ENCODE peak calls at places on chromosomes 4 and X, in nine cellular contexts. One of them, this sample, is unnamed.

GRCh38 chr4:133275246-133275645 is 126.2 kb downstream of the PCDH10 start:
- DNase-seq in GM23338: no peak
- DNase-seq in MM.1S: no peak
- DNase-seq in fibroblast of lung: no peak
- DNase-seq in astrocyte: no peak
- DNase-seq in IMR-90: no peak
- DNase-seq in HCT116: no peak
- DNase-seq in Karpas-422: no peak
- DNase-seq in K562: no peak
- DNase-seq in this sample: no peak

GRCh38 chr4:6469898-6470501 is 2.4 kb downstream of the PPP2R2C start:
- DNase-seq in GM23338: no peak
- DNase-seq in MM.1S: no peak
- DNase-seq in fibroblast of lung: no peak
- DNase-seq in astrocyte: no peak
- DNase-seq in IMR-90: no peak
- DNase-seq in HCT116: no peak
- DNase-seq in Karpas-422: no peak
- DNase-seq in K562: no peak
- DNase-seq in this sample: no peak

GRCh38 chr4:144411119-144411518 is 234.8 kb upstream of the HHIP start:
- DNase-seq in GM23338: no peak
- DNase-seq in MM.1S: no peak
- DNase-seq in fibroblast of lung: no peak
- DNase-seq in astrocyte: no peak
- DNase-seq in IMR-90: no peak
- DNase-seq in HCT116: no peak
- DNase-seq in Karpas-422: no peak
- DNase-seq in K562: no peak
- DNase-seq in this sample: no peak

GRCh38 chr4:1381181-1381621 is 25.0 kb downstream of the NKX1-1 start:
- DNase-seq in GM23338: no peak
- DNase-seq in MM.1S: no peak
- DNase-seq in fibroblast of lung: no peak
- DNase-seq in astrocyte: no peak
- DNase-seq in IMR-90: no peak
- DNase-seq in HCT116: no peak
- DNase-seq in Karpas-422: no peak
- DNase-seq in K562: no peak
- DNase-seq in this sample: no peak

GRCh38 chrX:123087326-123087725 is 96.8 kb upstream of the GRIA3 start:
- DNase-seq in GM23338: no peak
- DNase-seq in MM.1S: no peak
- DNase-seq in fibroblast of lung: no peak
- DNase-seq in astrocyte: peak; percentile 12
- DNase-seq in IMR-90: no peak
- DNase-seq in HCT116: no peak
- DNase-seq in Karpas-422: no peak
- DNase-seq in K562: no peak
- DNase-seq in this sample: peak; percentile 73

GRCh38 chr4:15774020-15774420 is 4.1 kb upstream of the CD38 start:
- DNase-seq in GM23338: no peak
- DNase-seq in MM.1S: no peak
- DNase-seq in fibroblast of lung: no peak
- DNase-seq in astrocyte: no peak
- DNase-seq in IMR-90: no peak
- DNase-seq in HCT116: no peak
- DNase-seq in Karpas-422: no peak
- DNase-seq in K562: no peak
- DNase-seq in this sample: peak; percentile 46

GRCh38 chr4:113961322-113961698 is 18.1 kb downstream of the ARSJ start:
- DNase-seq in GM23338: no peak
- DNase-seq in MM.1S: no peak
- DNase-seq in fibroblast of lung: peak; percentile 85
- DNase-seq in astrocyte: peak; percentile 62
- DNase-seq in IMR-90: peak; percentile 84
- DNase-seq in HCT116: no peak
- DNase-seq in Karpas-422: no peak
- DNase-seq in K562: no peak
- DNase-seq in this sample: peak; percentile 63

GRCh38 chrX:46710425-46710824 is 48.5 kb downstream of the SLC9A7 start:
- DNase-seq in GM23338: peak; percentile 11
- DNase-seq in MM.1S: no peak
- DNase-seq in fibroblast of lung: no peak
- DNase-seq in astrocyte: peak; percentile 72
- DNase-seq in IMR-90: peak; percentile 62
- DNase-seq in HCT116: no peak
- DNase-seq in Karpas-422: no peak
- DNase-seq in K562: no peak
- DNase-seq in this sample: peak; percentile 41

GRCh38 chr4:30717208-30718020 is 2.8 kb upstream of the PCDH7 start:
- DNase-seq in GM23338: peak; percentile 83
- DNase-seq in MM.1S: peak; percentile 88
- DNase-seq in fibroblast of lung: peak; percentile 78
- DNase-seq in astrocyte: peak; percentile 78
- DNase-seq in IMR-90: peak; percentile 70
- DNase-seq in HCT116: no peak
- DNase-seq in Karpas-422: no peak
- DNase-seq in K562: no peak
- DNase-seq in this sample: peak; percentile 70

GRCh38 chrX:37320541-37321203 is 28.5 kb upstream of the PRRG1 start:
- DNase-seq in GM23338: no peak
- DNase-seq in MM.1S: no peak
- DNase-seq in fibroblast of lung: no peak
- DNase-seq in astrocyte: no peak
- DNase-seq in IMR-90: no peak
- DNase-seq in HCT116: no peak
- DNase-seq in Karpas-422: no peak
- DNase-seq in K562: no peak
- DNase-seq in this sample: no peak

GRCh38 chrX:1306909-1307625 is 29.5 kb upstream of the IL3RA start:
- DNase-seq in GM23338: peak; percentile 44
- DNase-seq in MM.1S: no peak
- DNase-seq in fibroblast of lung: no peak
- DNase-seq in astrocyte: no peak
- DNase-seq in IMR-90: no peak
- DNase-seq in HCT116: no peak
- DNase-seq in Karpas-422: peak; percentile 49
- DNase-seq in K562: no peak
- DNase-seq in this sample: no peak

GRCh38 chrX:16445166-16445752 is 204.7 kb upstream of the S100G start:
- DNase-seq in GM23338: peak; percentile 60
- DNase-seq in MM.1S: peak; percentile 38
- DNase-seq in fibroblast of lung: peak; percentile 30
- DNase-seq in astrocyte: peak; percentile 16
- DNase-seq in IMR-90: peak; percentile 47
- DNase-seq in HCT116: peak; percentile 22
- DNase-seq in Karpas-422: peak; percentile 81
- DNase-seq in K562: peak; percentile 24
- DNase-seq in this sample: peak; percentile 41

GRCh38 chr4:78551420-78552351 is at the start of gene ANXA3:
- DNase-seq in GM23338: peak; percentile 89
- DNase-seq in MM.1S: no peak
- DNase-seq in fibroblast of lung: no peak
- DNase-seq in astrocyte: no peak
- DNase-seq in IMR-90: no peak
- DNase-seq in HCT116: no peak
- DNase-seq in Karpas-422: no peak
- DNase-seq in K562: peak; percentile 67
- DNase-seq in this sample: peak; percentile 44

DNA sequence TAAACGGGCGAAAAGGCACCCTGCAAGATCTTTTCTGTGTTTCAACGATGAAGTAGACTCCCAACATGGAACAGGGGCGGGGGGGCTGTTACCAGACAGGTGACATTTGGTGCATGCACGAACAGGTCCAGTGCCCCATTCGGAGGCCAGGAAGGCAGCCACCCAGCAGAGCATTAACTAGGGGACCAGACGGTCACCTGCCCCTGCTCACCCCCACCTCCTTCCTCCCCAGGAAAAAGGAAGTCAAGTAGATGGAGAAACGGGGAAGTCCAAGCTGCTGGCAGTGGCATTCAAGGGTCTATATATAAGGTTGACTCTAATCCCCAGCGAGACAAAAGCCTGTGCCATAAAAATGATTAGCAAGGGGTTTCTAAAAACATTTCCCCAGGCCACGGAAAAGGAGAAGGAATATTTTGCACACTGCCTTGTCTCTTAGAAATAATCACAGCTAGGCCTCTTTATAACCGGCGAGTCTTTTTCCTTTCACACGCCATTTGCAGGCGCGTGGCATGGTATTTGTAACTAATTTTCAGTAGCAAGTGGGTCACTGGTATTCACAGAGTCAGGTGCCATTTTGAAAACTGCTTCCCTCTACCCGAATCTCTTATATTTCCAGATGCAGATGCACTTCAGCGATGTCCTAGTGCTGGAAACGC is 1.2 kb upstream of the TMSB4X start:
- DNase-seq in GM23338: no peak
- DNase-seq in MM.1S: no peak
- DNase-seq in fibroblast of lung: no peak
- DNase-seq in astrocyte: no peak
- DNase-seq in IMR-90: no peak
- DNase-seq in HCT116: no peak
- DNase-seq in Karpas-422: no peak
- DNase-seq in K562: no peak
- DNase-seq in this sample: no peak
- H3K4me2 ChIP-seq in GM23338: peak overlapping the region; percentile 82
- H3K4me2 ChIP-seq in MM.1S: peak overlapping the region; percentile 57
- H3K4me2 ChIP-seq in fibroblast of lung: peak overlapping the region; percentile 87
- H3K4me2 ChIP-seq in astrocyte: peak overlapping the region; percentile 95
- H3K4me2 ChIP-seq in IMR-90: peak overlapping the region; percentile 89
- H3K4me2 ChIP-seq in HCT116: peak overlapping the region; percentile 84
- H3K4me2 ChIP-seq in Karpas-422: peak overlapping the region; percentile 69
- H3K4me2 ChIP-seq in K562: peak overlapping the region; percentile 94
- H3K4me2 ChIP-seq in this sample: peak overlapping the region; percentile 82

GRCh38 chr4:74085669-74086068 is 13.3 kb downstream of the CXCL2 start:
- DNase-seq in GM23338: no peak
- DNase-seq in MM.1S: no peak
- DNase-seq in fibroblast of lung: no peak
- DNase-seq in astrocyte: no peak
- DNase-seq in IMR-90: no peak
- DNase-seq in HCT116: no peak
- DNase-seq in Karpas-422: no peak
- DNase-seq in K562: no peak
- DNase-seq in this sample: no peak

GRCh38 chr4:74088396-74088795 is 10.6 kb downstream of the CXCL2 start:
- DNase-seq in GM23338: no peak
- DNase-seq in MM.1S: no peak
- DNase-seq in fibroblast of lung: no peak
- DNase-seq in astrocyte: no peak
- DNase-seq in IMR-90: no peak
- DNase-seq in HCT116: no peak
- DNase-seq in Karpas-422: no peak
- DNase-seq in K562: no peak
- DNase-seq in this sample: no peak

GRCh38 chr4:74087481-74087880 is 11.5 kb downstream of the CXCL2 start:
- DNase-seq in GM23338: no peak
- DNase-seq in MM.1S: no peak
- DNase-seq in fibroblast of lung: no peak
- DNase-seq in astrocyte: no peak
- DNase-seq in IMR-90: no peak
- DNase-seq in HCT116: no peak
- DNase-seq in Karpas-422: no peak
- DNase-seq in K562: no peak
- DNase-seq in this sample: no peak

DNA sequence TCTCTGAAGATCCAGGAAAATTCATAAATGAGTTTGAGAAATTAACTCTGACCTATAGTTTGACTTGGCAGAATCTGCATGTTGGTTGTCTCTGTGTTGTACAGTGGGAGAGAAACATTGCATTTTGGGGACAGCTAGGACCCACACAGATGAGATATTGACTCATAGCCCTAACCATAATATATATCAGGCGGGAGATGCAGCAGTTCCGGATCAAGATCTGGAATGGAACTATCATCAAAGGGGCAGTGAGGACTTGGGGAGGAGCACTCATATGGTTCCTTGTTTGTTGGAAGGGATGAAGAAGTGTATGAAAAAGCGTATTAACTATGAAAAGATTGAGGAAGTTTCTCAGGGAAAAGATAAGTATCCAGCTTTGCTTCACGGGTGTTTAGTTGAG is 14.0 kb downstream of the CXCL2 start:
- DNase-seq in GM23338: no peak
- DNase-seq in MM.1S: no peak
- DNase-seq in fibroblast of lung: no peak
- DNase-seq in astrocyte: no peak
- DNase-seq in IMR-90: no peak
- DNase-seq in HCT116: no peak
- DNase-seq in Karpas-422: no peak
- DNase-seq in K562: no peak
- DNase-seq in this sample: no peak
- H3K4me2 ChIP-seq in GM23338: no peak overlapping the region
- H3K4me2 ChIP-seq in MM.1S: no peak overlapping the region
- H3K4me2 ChIP-seq in fibroblast of lung: no peak overlapping the region
- H3K4me2 ChIP-seq in astrocyte: no peak overlapping the region
- H3K4me2 ChIP-seq in IMR-90: no peak overlapping the region
- H3K4me2 ChIP-seq in HCT116: no peak overlapping the region
- H3K4me2 ChIP-seq in Karpas-422: no peak overlapping the region
- H3K4me2 ChIP-seq in K562: peak overlapping the region; percentile 7
- H3K4me2 ChIP-seq in this sample: no peak overlapping the region

DNA sequence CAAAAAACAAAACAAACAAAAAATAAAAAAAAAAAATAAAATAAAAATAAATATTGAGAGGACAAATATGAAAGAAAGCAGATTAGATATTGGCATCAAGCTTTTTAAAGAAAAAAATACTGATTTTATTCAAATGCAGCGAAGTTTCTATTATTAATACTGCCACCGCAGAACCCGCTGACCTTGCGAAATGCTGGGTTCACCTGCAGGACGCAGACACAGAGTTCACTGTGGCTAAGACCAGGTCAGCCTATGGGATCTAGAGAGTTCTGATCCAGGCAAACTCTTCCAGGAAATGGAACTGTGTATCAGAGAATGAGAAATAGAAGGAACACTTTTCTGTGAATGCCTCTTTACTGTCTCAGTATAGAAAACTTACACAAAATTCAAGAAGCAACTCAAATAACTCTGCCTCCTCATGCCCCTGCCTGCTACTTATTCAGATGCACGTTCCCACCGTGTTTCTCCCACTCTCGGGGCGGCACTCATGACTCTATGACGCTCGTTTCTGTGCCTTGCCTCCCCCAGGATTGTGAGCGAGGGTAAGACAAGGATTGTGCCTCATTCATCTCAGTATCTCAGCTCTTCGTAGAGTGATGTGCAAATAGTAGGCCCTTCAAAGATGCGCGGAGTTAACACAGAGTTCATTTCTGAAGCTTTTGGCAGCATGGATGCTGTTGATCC is 44.2 kb upstream of the TLR3 start:
- DNase-seq in GM23338: no peak
- DNase-seq in MM.1S: no peak
- DNase-seq in fibroblast of lung: no peak
- DNase-seq in astrocyte: no peak
- DNase-seq in IMR-90: no peak
- DNase-seq in HCT116: no peak
- DNase-seq in Karpas-422: no peak
- DNase-seq in K562: no peak
- DNase-seq in this sample: no peak
- H3K4me2 ChIP-seq in GM23338: no peak overlapping the region
- H3K4me2 ChIP-seq in MM.1S: no peak overlapping the region
- H3K4me2 ChIP-seq in fibroblast of lung: no peak overlapping the region
- H3K4me2 ChIP-seq in astrocyte: no peak overlapping the region
- H3K4me2 ChIP-seq in IMR-90: no peak overlapping the region
- H3K4me2 ChIP-seq in HCT116: no peak overlapping the region
- H3K4me2 ChIP-seq in Karpas-422: no peak overlapping the region
- H3K4me2 ChIP-seq in K562: no peak overlapping the region
- H3K4me2 ChIP-seq in this sample: no peak overlapping the region

GRCh38 chrX:3811331-3812311 is 98.2 kb upstream of the PRKX start:
- DNase-seq in GM23338: peak; percentile 36
- DNase-seq in MM.1S: peak; percentile 62
- DNase-seq in fibroblast of lung: peak; percentile 67
- DNase-seq in astrocyte: peak; percentile 22
- DNase-seq in IMR-90: peak; percentile 58
- DNase-seq in HCT116: peak; percentile 6
- DNase-seq in Karpas-422: peak; percentile 64
- DNase-seq in K562: peak; percentile 21
- DNase-seq in this sample: peak; percentile 65
- H3K4me2 ChIP-seq in GM23338: peak overlapping the region; percentile 42
- H3K4me2 ChIP-seq in MM.1S: peak overlapping the region; percentile 41
- H3K4me2 ChIP-seq in fibroblast of lung: peak overlapping the region; percentile 23
- H3K4me2 ChIP-seq in astrocyte: peak overlapping the region; percentile 60
- H3K4me2 ChIP-seq in IMR-90: peak overlapping the region; percentile 90
- H3K4me2 ChIP-seq in HCT116: no peak overlapping the region
- H3K4me2 ChIP-seq in Karpas-422: peak overlapping the region; percentile 23
- H3K4me2 ChIP-seq in K562: no peak overlapping the region
- H3K4me2 ChIP-seq in this sample: no peak overlapping the region

This sample was measured in GM23248.